ENCODE peak calls at places on chromosomes 12 and 14, in eight cellular contexts. B is cardiac fibroblast, V is fibroblast of the aortic adventitia, A is neural crest cell, J is hepatocyte, I is AG09309, G is gastrocnemius medialis, L is PC-3. F is an unnamed sample.

GRCh38 chr12:85441740-85442139 is 161.7 kb downstream of the ALX1 start:
- DNase-seq in V (peak), L (peak), B (peak), I (no peak), G (no peak), A (no peak), J (peak), F (no peak)

GRCh38 chr12:119479121-119479561 is 114.4 kb upstream of the TMEM233 start:
- DNase-seq in A (no peak), J (no peak), B (no peak), V (no peak), L (peak), I (no peak), G (no peak), F (no peak)

GRCh38 chr14:95256776-95257060 is 63.0 kb downstream of the CLMN start:
- DNase-seq in L (no peak), I (no peak), B (no peak), J (no peak), V (no peak), A (no peak), G (no peak), F (no peak)

GRCh38 chr14:103512701-103513611 is 9.7 kb downstream of the CKB start:
- DNase-seq in J (peak), I (peak), V (peak), G (peak), B (peak), A (no peak), L (peak), F (no peak)

GRCh38 chr12:96986883-96987523 is 79.9 kb downstream of the NEDD1 start:
- DNase-seq in A (peak), V (peak), J (peak), G (no peak), L (peak), B (peak), I (no peak), F (peak)

GRCh38 chr14:27114180-27114579 is 516.3 kb upstream of the NOVA1 start:
- DNase-seq in A (no peak), B (no peak), L (no peak), V (no peak), J (no peak), I (no peak), G (no peak), F (no peak)

GRCh38 chr12:85424581-85425348 is 144.7 kb downstream of the ALX1 start:
- DNase-seq in G (no peak), B (peak), J (peak), I (no peak), A (peak), L (peak), V (peak), F (peak)

GRCh38 chr14:68668028-68668427 is 124.8 kb downstream of the ZFP36L1 start:
- DNase-seq in G (no peak), B (no peak), L (no peak), J (no peak), A (no peak), V (no peak), I (no peak), F (no peak)

GRCh38 chr12:109545826-109546225 is 27.5 kb downstream of the MMAB start:
- DNase-seq in B (no peak), V (no peak), I (no peak), A (no peak), G (no peak), L (no peak), J (no peak), F (no peak)

GRCh38 chr12:131210506-131211278 is 257.0 kb downstream of the ADGRD1 start:
- DNase-seq in V (no peak), I (no peak), L (no peak), G (no peak), A (no peak), J (no peak), B (no peak), F (no peak)

GRCh38 chr14:87896393-87897380 is 96.3 kb downstream of the GALC start:
- DNase-seq in A (no peak), J (peak), B (peak), V (peak), I (no peak), G (no peak), L (peak), F (peak)
- TF ChIP-seq CTCF in A (peak), J (peak), B (peak), V (peak), I (peak), G (peak), L (peak), F (peak)

GRCh38 chr12:2797721-2798418 is 3.1 kb downstream of the FKBP4 start:
- DNase-seq in I (no peak), G (no peak), B (peak), V (peak), A (no peak), L (no peak), J (no peak), F (no peak)
- TF ChIP-seq CTCF in I (peak), G (no peak), B (peak), V (peak), A (peak), L (no peak), J (no peak), F (peak)

GRCh38 chr12:93742086-93742934 is 65.1 kb downstream of the CRADD start:
- DNase-seq in L (peak), V (peak), B (peak), J (peak), A (peak), G (peak), I (no peak), F (peak)
- TF ChIP-seq CTCF in L (peak), V (peak), B (peak), J (peak), A (peak), G (peak), I (peak), F (peak)

GRCh38 chr12:80622271-80622670 is 85.2 kb upstream of the MYF6 start:
- DNase-seq in A (no peak), V (peak), B (peak), L (peak), I (no peak), J (no peak), G (no peak), F (no peak)
- TF ChIP-seq CTCF in A (no peak), V (peak), B (peak), L (peak), I (peak), J (no peak), G (no peak), F (no peak)

DNA sequence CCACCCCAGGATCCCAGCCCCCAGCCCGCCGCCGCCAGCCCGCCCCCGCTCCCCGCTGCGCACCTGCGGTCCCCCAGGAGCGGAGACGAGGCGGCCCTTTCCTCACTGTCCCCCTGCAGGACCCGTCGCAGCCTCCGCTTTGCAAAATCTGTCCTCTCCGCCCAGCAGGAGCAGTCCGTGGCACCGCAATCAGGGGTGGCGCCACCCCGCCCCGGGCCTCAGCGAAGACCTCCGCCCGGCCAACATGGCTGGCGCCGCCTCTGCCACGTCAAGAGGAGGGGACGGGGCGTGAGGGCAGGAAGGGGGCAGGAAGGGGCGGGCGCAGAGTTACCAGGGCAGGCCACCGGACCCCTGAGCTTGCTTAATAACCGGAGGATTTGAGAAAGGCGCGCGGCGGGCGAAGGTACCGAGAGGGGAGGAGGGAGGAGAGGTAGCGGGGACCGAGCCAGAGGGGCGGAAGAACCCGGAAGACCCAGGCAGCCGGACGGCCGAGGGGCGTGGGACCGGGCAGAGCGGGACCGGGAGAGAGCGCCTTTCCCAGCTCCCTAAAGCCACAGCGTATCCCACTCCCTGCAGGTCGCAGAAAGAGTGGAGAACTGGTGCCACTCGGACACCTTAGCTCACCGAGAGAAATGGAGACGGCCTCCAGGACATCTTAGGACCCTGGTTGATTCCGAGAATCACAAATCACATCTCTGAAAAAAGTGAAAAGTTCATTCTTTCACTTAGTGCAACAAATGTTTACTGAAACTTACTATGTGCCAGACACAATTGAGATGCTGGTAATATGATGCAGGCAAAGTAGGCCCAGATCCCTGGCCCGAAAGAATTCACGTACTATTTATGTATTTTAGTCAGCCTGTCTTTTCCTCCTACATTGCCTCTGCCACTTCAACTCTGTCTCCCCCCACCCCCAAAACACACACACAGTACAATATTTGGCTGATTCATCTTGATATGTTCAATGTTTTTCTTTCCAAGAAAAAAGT is at the start of gene SEC23A:
- DNase-seq in J (peak), V (peak), G (peak), A (peak), I (no peak), L (peak), B (peak), F (peak)
- TF ChIP-seq CTCF in J (no peak), V (no peak), G (no peak), A (peak), I (no peak), L (no peak), B (no peak), F (no peak)

GRCh38 chr14:38618514-38618913 is 362.6 kb upstream of the CLEC14A start:
- DNase-seq in A (no peak), G (no peak), I (no peak), L (no peak), J (no peak), B (no peak), V (no peak), F (no peak)
- TF ChIP-seq CTCF in A (peak), G (no peak), I (no peak), L (peak), J (no peak), B (no peak), V (no peak), F (no peak)

GRCh38 chr12:53185582-53186153 is 4.9 kb upstream of the CSAD start:
- DNase-seq in V (no peak), I (no peak), G (no peak), A (no peak), B (no peak), J (no peak), L (no peak), F (no peak)
- TF ChIP-seq CTCF in V (peak), I (no peak), G (no peak), A (no peak), B (no peak), J (no peak), L (peak), F (no peak)

GRCh38 chr14:76473381-76474263 is 97.7 kb downstream of the ESRRB start:
- DNase-seq in A (no peak), G (peak), B (peak), I (no peak), V (peak), L (no peak), J (no peak), F (no peak)
- TF ChIP-seq CTCF in A (peak), G (no peak), B (no peak), I (peak), V (peak), L (no peak), J (peak), F (no peak)

GRCh38 chr12:102300824-102301461 is 103.3 kb upstream of the PMCH start:
- DNase-seq in J (peak), L (peak), G (no peak), B (peak), V (peak), I (peak), A (no peak), F (peak)
- TF ChIP-seq CTCF in J (peak), L (peak), G (no peak), B (peak), V (peak), I (peak), A (peak), F (peak)

GRCh38 chr12:58920102-58920955 is at the start of gene LRIG3:
- DNase-seq in B (peak), A (peak), I (peak), V (peak), L (peak), G (peak), J (peak), F (peak)
- TF ChIP-seq CTCF in B (no peak), A (peak), I (no peak), V (no peak), L (no peak), G (no peak), J (peak), F (no peak)